ENCODE peak calls at places on chromosomes 13 and 19, in four cellular contexts. J, Y, E and P are unnamed samples.

GRCh38 chr13:29847501-29847983 is 2.9 kb downstream of the UBL3 start:
- DNase-seq in J (no peak), Y (no peak), E (peak; percentile 7), P (peak; percentile 85)

GRCh38 chr19:14473915-14474578 is 1.1 kb downstream of the PTGER1 start:
- DNase-seq in Y (no peak), E (no peak), J (no peak), P (no peak)

GRCh38 chr13:29081036-29081435 is 260.9 kb downstream of the MTUS2 start:
- DNase-seq in J (no peak), Y (no peak), E (no peak), P (peak; percentile 33)

GRCh38 chr13:110397445-110397844 is 90.4 kb downstream of the COL4A2 start:
- DNase-seq in E (no peak), J (no peak), Y (no peak), P (peak; percentile 18)

GRCh38 chr13:29892149-29892548 is 41.7 kb upstream of the UBL3 start:
- DNase-seq in J (no peak), E (peak; percentile 50), Y (no peak), P (no peak)

GRCh38 chr19:49149652-49150105 is 5.5 kb downstream of the HRC start:
- DNase-seq in Y (peak; percentile 83), J (peak; percentile 87), E (peak; percentile 64), P (peak; percentile 82)

GRCh38 chr19:50362656-50363424 is 2.6 kb downstream of the NAPSA start:
- DNase-seq in E (no peak), Y (no peak), J (no peak), P (no peak)

GRCh38 chr13:25872871-25873607 is 178.8 kb downstream of the SHISA2 start:
- DNase-seq in Y (no peak), J (no peak), E (no peak), P (no peak)

GRCh38 chr19:39680593-39680992 is 23.7 kb upstream of the LGALS14 start:
- DNase-seq in Y (no peak), J (no peak), E (no peak), P (no peak)

GRCh38 chr19:18617562-18617961 is 4.9 kb downstream of the TMEM59L start:
- DNase-seq in E (no peak), Y (no peak), J (no peak), P (no peak)

GRCh38 chr13:108528303-108528702 is 101.1 kb upstream of the MYO16 start:
- DNase-seq in J (no peak), Y (no peak), E (no peak), P (no peak)

GRCh38 chr13:48116808-48117207 is 21.9 kb upstream of the MED4 start:
- DNase-seq in E (no peak), Y (no peak), J (no peak), P (no peak)

GRCh38 chr13:106063591-106064308 is 471.7 kb downstream of the EFNB2 start:
- DNase-seq in E (no peak), Y (no peak), J (peak; percentile 16), P (peak; percentile 16)

GRCh38 chr13:23427342-23428182 is 5.9 kb downstream of the SACS start:
- DNase-seq in E (no peak), J (peak; percentile 62), Y (no peak), P (no peak)

GRCh38 chr13:96822900-96823299 is 171.4 kb downstream of the OXGR1 start:
- DNase-seq in J (no peak), E (peak; percentile 27), Y (peak; percentile 66), P (peak; percentile 53)

GRCh38 chr13:69857188-69857821 is 250.3 kb upstream of the ATXN8OS start:
- DNase-seq in E (peak; percentile 52), J (peak; percentile 18), Y (no peak), P (peak; percentile 61)

GRCh38 chr13:42553098-42554046 is 20.6 kb upstream of the TNFSF11 start:
- DNase-seq in Y (no peak), E (no peak), J (peak; percentile 14), P (no peak)

GRCh38 chr19:45913874-45914830 is at the start of gene NANOS2:
- DNase-seq in Y (peak; percentile 85), E (no peak), J (no peak), P (peak; percentile 60)

GRCh38 chr13:25046985-25047660 is 48.8 kb upstream of the PABPC3 start:
- DNase-seq in Y (peak; percentile 93), J (peak; percentile 17), E (peak; percentile 2), P (no peak)

GRCh38 chr13:24165746-24166145 is 5.2 kb downstream of the SPATA13 start:
- DNase-seq in Y (no peak), J (no peak), E (no peak), P (no peak)

GRCh38 chr19:13022859-13023636 is 27.8 kb downstream of the NFIX start:
- DNase-seq in J (peak; percentile 94), E (peak; percentile 72), Y (no peak), P (peak; percentile 56)

GRCh38 chr13:106036870-106037269 is 498.6 kb downstream of the EFNB2 start:
- DNase-seq in J (no peak), E (no peak), Y (peak; percentile 91), P (no peak)

GRCh38 chr13:95185311-95185710 is 115.9 kb downstream of the ABCC4 start:
- DNase-seq in J (peak; percentile 7), E (peak; percentile 50), Y (no peak), P (no peak)

GRCh38 chr13:79782541-79783216 is 301.7 kb downstream of the NDFIP2 start:
- DNase-seq in Y (peak; percentile 10), J (peak; percentile 22), E (peak; percentile 97), P (peak; percentile 91)

GRCh38 chr13:39779337-39780270 is 124.1 kb downstream of the COG6 start:
- DNase-seq in E (no peak), Y (peak; percentile 11), J (no peak), P (no peak)

GRCh38 chr13:27704681-27705080 is 83.0 kb downstream of the POLR1D start:
- DNase-seq in J (no peak), Y (no peak), E (no peak), P (no peak)

GRCh38 chr13:35530147-35530546 is 53.7 kb upstream of the MAB21L1 start:
- DNase-seq in E (no peak), J (no peak), Y (peak; percentile 76), P (no peak)

GRCh38 chr19:4567584-4568071 is 8.1 kb upstream of the SEMA6B start:
- DNase-seq in Y (peak; percentile 87), J (no peak), E (peak; percentile 17), P (no peak)

GRCh38 chr19:4139614-4140236 is 13.7 kb upstream of the CREB3L3 start:
- DNase-seq in Y (peak; percentile 87), E (peak; percentile 5), J (peak; percentile 72), P (peak; percentile 40)

GRCh38 chr19:17555929-17556813 is 722 bp downstream of the COLGALT1 start:
- DNase-seq in J (no peak), Y (peak; percentile 81), E (no peak), P (peak; percentile 58)

GRCh38 chr19:800360-801029 is 3.2 kb downstream of the PTBP1 start:
- DNase-seq in J (no peak), E (no peak), Y (no peak), P (no peak)

GRCh38 chr19:45114116-45114515 is 21.1 kb downstream of the PPP1R37 start:
- DNase-seq in J (no peak), Y (no peak), E (peak; percentile 66), P (no peak)